ENCODE peak calls at places on chromosome 16, in four cellular contexts. G is IMR-90, D is H1, N is mesendoderm. F is an unnamed sample.

GRCh38 chr16:66926171-66926570 is 836 bp upstream of the RRAD start:
- DNase-seq in D (no peak), G (no peak), N (no peak), F (no peak)

GRCh38 chr16:75096730-75097129 is 19.9 kb downstream of the LDHD start:
- DNase-seq in G (no peak), D (peak), N (peak), F (peak)

GRCh38 chr16:14146445-14146844 is 75.3 kb downstream of the MRTFB start:
- DNase-seq in G (no peak), D (no peak), N (no peak), F (no peak)

GRCh38 chr16:23924138-23924537 is 88.4 kb downstream of the PRKCB start:
- DNase-seq in N (no peak), G (no peak), D (no peak), F (no peak)

GRCh38 chr16:49592507-49593422 is 219.2 kb downstream of the C16orf78 start:
- DNase-seq in N (peak), D (peak), G (peak), F (peak)

GRCh38 chr16:55257971-55258613 is 65.9 kb upstream of the IRX6 start:
- DNase-seq in G (peak), N (peak), D (peak), F (peak)

GRCh38 chr16:25033852-25034251 is 18.7 kb upstream of the ARHGAP17 start:
- DNase-seq in G (peak), D (no peak), N (no peak), F (no peak)

GRCh38 chr16:69567031-69567680 is 1.4 kb downstream of the NFAT5 start:
- DNase-seq in N (peak), D (no peak), G (peak), F (peak)

GRCh38 chr16:15811778-15812750 is 44.8 kb downstream of the MYH11 start:
- DNase-seq in N (peak), D (no peak), G (peak), F (no peak)

GRCh38 chr16:1723450-1724147 is 17.6 kb downstream of the MAPK8IP3 start:
- DNase-seq in G (peak), D (no peak), N (peak), F (no peak)

GRCh38 chr16:2465653-2466415 is 5.3 kb upstream of the NTN3 start:
- DNase-seq in D (no peak), N (peak), G (no peak), F (peak)

GRCh38 chr16:19833176-19833575 is 51.5 kb downstream of the GPRC5B start:
- DNase-seq in D (no peak), N (no peak), G (no peak), F (no peak)

GRCh38 chr16:69709456-69710084 is 16.8 kb downstream of the NQO1 start:
- DNase-seq in G (peak), N (peak), D (no peak), F (no peak)

GRCh38 chr16:55501549-55502322 is 7.1 kb upstream of the LPCAT2 start:
- DNase-seq in D (no peak), N (peak), G (no peak), F (peak)

GRCh38 chr16:57023541-57024249 is 34.3 kb downstream of the NLRC5 start:
- DNase-seq in D (no peak), N (no peak), G (no peak), F (no peak)

GRCh38 chr16:4097826-4098240 is 18.4 kb downstream of the ADCY9 start:
- DNase-seq in N (peak), D (no peak), G (peak), F (no peak)

GRCh38 chr16:17512636-17513220 is 42.0 kb upstream of the XYLT1 start:
- DNase-seq in G (peak), D (no peak), N (no peak), F (no peak)

GRCh38 chr16:30086291-30087140 is 5.2 kb downstream of the TBX6 start:
- DNase-seq in D (no peak), G (no peak), N (no peak), F (no peak)

GRCh38 chr16:1913327-1914083 is 4.7 kb downstream of the HS3ST6 start:
- DNase-seq in D (no peak), N (no peak), G (no peak), F (no peak)

GRCh38 chr16:79047337-79047736 is 553.2 kb downstream of the MAF start:
- DNase-seq in G (no peak), N (peak), D (no peak), F (no peak)

GRCh38 chr16:83393196-83393981 is 414.4 kb upstream of the HSBP1 start:
- DNase-seq in G (peak), D (no peak), N (peak), F (no peak)

GRCh38 chr16:75105306-75106061 is 11.1 kb downstream of the LDHD start:
- DNase-seq in G (peak), D (no peak), N (no peak), F (peak)

GRCh38 chr16:28491080-28491969 is 549 bp downstream of the CLN3 start:
- DNase-seq in D (no peak), G (no peak), N (peak), F (peak)

GRCh38 chr16:23564964-23565363 is 7.4 kb downstream of the UBFD1 start:
- DNase-seq in N (no peak), G (no peak), D (no peak), F (no peak)

GRCh38 chr16:72848759-72849664 is 198.9 kb downstream of the ZFHX3 start:
- DNase-seq in D (no peak), G (peak), N (no peak), F (no peak)

GRCh38 chr16:2082171-2082982 is 34.6 kb downstream of the TSC2 start:
- DNase-seq in G (peak), N (no peak), D (no peak), F (no peak)

GRCh38 chr16:22813946-22814325 is at the start of gene HS3ST2:
- DNase-seq in D (peak), G (no peak), N (peak), F (peak)

GRCh38 chr16:53291757-53292392 is 142.4 kb upstream of the RBL2 start:
- DNase-seq in G (peak), N (no peak), D (no peak), F (no peak)

GRCh38 chr16:3520398-3520797 is 19.6 kb downstream of the CLUAP1 start:
- DNase-seq in N (no peak), G (peak), D (no peak), F (no peak)

GRCh38 chr16:3187798-3188674 is at the start of gene OR1F1:
- DNase-seq in N (peak), G (peak), D (no peak), F (peak)

GRCh38 chr16:65121870-65122723 is at the start of gene CDH11:
- DNase-seq in N (peak), D (no peak), G (peak), F (peak)

GRCh38 chr16:7185689-7186088 is 147.0 kb upstream of the RBFOX1 start:
- DNase-seq in N (peak), D (no peak), G (no peak), F (no peak)

GRCh38 chr16:82651921-82652601 is 25.3 kb downstream of the CDH13 start:
- DNase-seq in N (no peak), D (no peak), G (no peak), F (no peak)

GRCh38 chr16:59601452-59601851 is 867.3 kb upstream of the GOT2 start:
- DNase-seq in N (no peak), G (no peak), D (no peak), F (no peak)

DNA sequence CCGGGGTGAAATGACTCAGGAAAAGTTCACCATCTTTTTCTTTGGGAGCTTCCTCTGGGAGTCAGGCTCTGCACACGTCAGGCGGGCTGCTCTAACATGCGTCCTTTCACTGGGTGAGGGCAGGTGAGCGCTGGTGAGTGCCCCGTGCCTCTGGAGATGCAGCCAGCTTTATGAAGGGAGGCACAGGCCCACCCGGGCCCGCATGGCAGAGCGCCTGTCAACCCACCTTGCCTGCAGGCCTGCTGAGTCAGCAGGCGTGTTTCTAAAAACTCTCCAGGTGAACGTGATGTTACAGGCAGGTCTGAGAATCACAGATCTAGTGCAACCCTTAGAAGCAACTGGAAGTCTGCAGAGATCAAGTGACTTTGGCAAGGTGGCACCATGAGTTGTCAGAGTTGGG is 18.4 kb downstream of the MAP1LC3B start:
- DNase-seq in G (no peak), N (no peak), D (no peak), F (no peak)
- H4K5ac ChIP-seq in G (no peak), N (no peak), D (no peak), F (no peak)

GRCh38 chr16:31094088-31094423 is 541 bp downstream of the VKORC1 start:
- DNase-seq in D (no peak), G (no peak), N (peak), F (peak)

GRCh38 chr16:31094424-31095120 is at the start of gene VKORC1:
- DNase-seq in D (peak), N (peak), G (peak), F (peak)

GRCh38 chr16:31105677-31106213 is 2.4 kb upstream of the BCKDK start:
- DNase-seq in G (no peak), D (peak), N (peak), F (peak)

GRCh38 chr16:31099860-31100638 is 5.5 kb upstream of the VKORC1 start:
- DNase-seq in G (peak), N (no peak), D (no peak), F (no peak)
- H4K5ac ChIP-seq in G (no peak), N (no peak), D (no peak), F (no peak)

GRCh38 chr16:84931107-84931494 is 80.2 kb downstream of the ZDHHC7 start:
- DNase-seq in D (no peak), N (peak), G (no peak), F (no peak)
- H4K5ac ChIP-seq in D (no peak), N (no peak), G (no peak), F (no peak)

GRCh38 chr16:593406-593805 is 3.5 kb downstream of the RAB40C start:
- DNase-seq in N (no peak), D (no peak), G (no peak), F (no peak)

GRCh38 chr16:595094-595528 is 5.2 kb downstream of the RAB40C start:
- DNase-seq in N (no peak), D (no peak), G (no peak), F (no peak)

GRCh38 chr16:591892-592517 is 2.1 kb downstream of the RAB40C start:
- DNase-seq in D (no peak), G (no peak), N (no peak), F (no peak)

GRCh38 chr16:592518-593306 is 2.8 kb downstream of the RAB40C start:
- DNase-seq in G (no peak), N (no peak), D (no peak), F (no peak)

DNA sequence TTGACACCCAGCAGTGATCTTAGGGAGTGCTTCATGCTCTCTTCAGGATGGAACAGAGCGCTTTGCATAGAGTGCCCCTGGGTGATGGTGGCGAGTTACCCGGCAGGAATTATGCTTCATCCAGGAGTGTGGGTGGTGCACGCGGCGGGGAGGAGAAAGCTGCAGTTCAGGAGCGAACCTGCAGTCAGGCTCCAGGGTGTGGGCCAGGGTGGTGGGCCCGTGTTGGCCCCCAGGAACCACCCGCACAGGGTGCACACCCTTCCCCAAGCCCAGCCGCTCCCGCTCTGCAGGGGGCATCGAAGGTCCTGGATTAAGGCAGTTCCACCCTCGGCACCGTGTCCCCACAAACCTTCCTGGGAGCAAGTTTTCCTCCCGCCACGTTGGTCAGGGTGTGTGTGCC is 3.9 kb downstream of the RAB40C start:
- DNase-seq in G (no peak), D (no peak), N (no peak), F (no peak)
- H4K5ac ChIP-seq in G (no peak), D (no peak), N (no peak), F (no peak)

GRCh38 chr16:71789136-71789535 is 19.5 kb downstream of the AP1G1 start:
- DNase-seq in D (no peak), G (no peak), N (no peak), F (no peak)

GRCh38 chr16:71796501-71796900 is 12.1 kb downstream of the AP1G1 start:
- DNase-seq in D (no peak), N (no peak), G (no peak), F (no peak)

GRCh38 chr16:71792176-71792575 is 16.5 kb downstream of the AP1G1 start:
- DNase-seq in N (no peak), D (no peak), G (no peak), F (no peak)

GRCh38 chr16:71794018-71794417 is 14.6 kb downstream of the AP1G1 start:
- DNase-seq in D (no peak), N (no peak), G (no peak), F (no peak)

DNA sequence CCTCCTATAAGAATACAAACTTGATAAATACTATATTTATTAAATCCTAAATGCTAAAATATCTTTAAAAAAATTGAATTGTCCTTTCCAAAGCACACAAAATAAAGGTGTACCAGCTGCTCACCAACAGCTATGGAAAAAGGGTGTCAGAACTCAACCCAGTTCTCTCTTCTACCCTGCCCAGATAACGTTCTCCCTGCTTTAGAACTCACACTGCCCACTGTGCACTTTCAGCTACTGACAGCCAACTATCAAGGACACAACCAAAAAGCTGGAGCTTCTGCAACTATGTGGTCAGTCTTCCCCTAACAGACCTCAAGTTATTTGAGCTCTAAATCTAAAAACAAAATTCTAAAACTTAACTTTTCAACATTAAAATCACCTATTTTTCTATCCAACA is 13.7 kb downstream of the AP1G1 start:
- DNase-seq in N (no peak), G (no peak), D (no peak), F (no peak)
- H4K5ac ChIP-seq in N (no peak), G (no peak), D (no peak), F (no peak)

GRCh38 chr16:27468941-27469531 is 67.1 kb downstream of the IL21R start:
- DNase-seq in G (no peak), N (no peak), D (no peak), F (no peak)
- H4K5ac ChIP-seq in G (no peak), N (no peak), D (no peak), F (no peak)

DNA sequence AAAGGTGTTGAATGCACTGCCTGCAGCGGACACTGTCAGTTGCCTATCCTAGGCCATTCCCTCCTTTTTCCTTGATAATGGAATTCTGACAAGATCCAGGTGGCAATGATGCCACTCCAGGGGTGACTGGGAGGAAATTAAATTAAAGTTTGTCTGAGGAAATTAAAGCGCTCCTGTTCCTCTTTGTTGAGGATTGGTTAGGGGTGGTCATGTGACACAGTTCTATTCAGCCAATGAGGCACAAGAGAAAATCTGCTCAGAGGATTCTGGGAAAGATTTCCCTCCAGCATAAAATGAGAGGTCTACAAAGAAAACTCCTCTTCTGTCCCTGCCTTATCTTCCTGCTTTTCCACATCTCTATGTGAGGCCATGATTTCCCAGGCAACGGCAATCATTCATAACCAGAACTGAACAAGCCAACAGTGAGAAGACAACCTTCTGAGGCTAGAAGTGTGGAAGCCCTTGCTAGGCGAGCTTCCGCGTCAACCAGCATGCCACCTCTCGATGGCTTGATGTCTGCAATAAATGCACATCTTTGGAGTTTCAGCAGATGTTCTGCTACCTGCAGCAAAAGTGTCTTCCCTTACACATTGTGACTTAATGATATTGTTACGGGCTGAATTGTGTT is 5.6 kb upstream of the BCO1 start:
- DNase-seq in G (no peak), D (no peak), N (no peak), F (no peak)
- H4K5ac ChIP-seq in G (no peak), D (no peak), N (no peak), F (no peak)

DNA sequence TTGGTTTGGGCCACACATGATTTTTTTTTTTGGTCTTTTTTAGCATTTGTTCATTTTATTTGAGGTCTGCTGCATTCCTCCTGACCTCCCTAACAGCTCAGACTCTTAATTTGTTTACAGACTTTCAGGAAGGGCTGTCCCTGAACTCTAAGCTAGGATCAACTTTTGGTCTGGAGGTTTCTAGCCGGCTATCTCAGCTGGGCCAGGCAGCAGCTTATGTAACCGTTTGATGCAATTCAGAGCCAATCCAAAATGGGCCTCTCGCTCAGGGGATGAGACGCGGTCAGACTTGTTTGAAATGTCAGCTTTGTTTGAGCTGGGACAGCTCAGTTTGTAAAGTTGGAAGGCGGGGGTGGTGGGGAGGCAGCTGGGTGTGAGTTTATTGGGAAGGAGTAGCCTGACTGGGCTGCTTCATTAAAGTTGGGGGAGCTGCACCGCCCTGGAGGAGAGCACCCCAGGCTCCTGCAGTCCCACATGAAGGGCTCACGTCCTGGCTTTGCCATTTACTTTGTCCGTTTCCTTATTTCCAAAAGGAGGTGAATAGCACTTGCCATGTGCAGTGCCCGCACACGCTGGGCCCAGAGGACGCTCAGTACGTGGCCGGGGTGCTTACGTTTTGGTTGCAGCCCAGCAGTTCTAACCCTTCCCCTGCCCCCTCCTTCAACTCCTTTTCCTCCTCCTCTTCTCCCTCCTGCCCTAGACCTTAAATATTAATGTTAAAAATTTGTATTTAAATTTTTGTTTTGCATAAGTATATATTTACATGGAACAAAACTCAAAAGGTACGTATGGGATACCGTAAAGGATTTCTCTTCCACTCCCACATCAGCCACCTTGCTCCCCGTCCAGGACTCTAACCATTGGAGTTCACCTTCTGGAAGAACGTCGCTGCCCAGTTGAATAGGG is 121.2 kb downstream of the SNX29 start:
- DNase-seq in G (peak), N (peak), D (no peak), F (no peak)
- H4K5ac ChIP-seq in G (no peak), N (no peak), D (no peak), F (no peak)

DNA sequence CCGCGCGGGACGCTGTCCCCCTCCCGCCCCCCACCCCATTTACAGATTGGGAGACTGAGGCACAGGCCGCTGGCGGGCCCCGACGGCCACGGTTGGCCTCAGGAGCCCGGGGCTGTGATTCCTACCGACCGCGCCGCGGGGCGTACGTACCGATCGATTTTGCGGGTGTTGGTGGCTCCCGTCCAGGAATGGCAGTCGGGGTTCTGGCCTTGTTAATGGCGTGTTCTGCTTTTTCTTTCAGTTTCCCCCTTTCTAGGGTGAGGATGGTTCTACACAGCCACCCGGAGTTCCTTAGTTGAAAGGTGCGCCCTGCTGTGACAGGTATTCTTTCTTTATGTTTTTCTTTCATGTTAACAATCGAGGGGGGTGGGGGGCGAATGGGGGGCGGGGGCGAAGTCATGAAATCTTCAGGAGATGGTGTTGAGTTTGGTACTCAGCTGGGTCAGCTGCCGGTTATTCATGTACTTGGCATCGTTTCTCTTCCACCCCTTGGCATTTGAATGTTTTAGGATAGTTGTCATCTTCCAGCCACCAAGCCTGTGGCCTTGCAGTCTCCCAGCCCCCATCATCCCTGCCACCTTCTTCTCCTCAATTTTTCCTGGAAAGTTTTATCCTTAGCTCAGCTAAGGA is 750 bp downstream of the CYLD start:
- DNase-seq in D (no peak), N (peak), G (peak), F (no peak)
- H4K5ac ChIP-seq in D (no peak), N (no peak), G (peak), F (no peak)